ENCODE peak calls at places on chromosomes 4 and X, in seven cellular contexts. One of them, this sample, is unnamed.

GRCh38 chr4:173057442-173057841 is 111.2 kb upstream of the GALNT7 start:
- DNase-seq in A549: no peak
- DNase-seq in fibroblast of lung: no peak
- DNase-seq in choroid plexus epithelial cell: no peak
- DNase-seq in dorsolateral prefrontal cortex: no peak
- DNase-seq in lower lobe of right lung: no peak
- DNase-seq in brain microvascular endothelial cell: no peak
- DNase-seq in this sample: no peak

GRCh38 chrX:10633722-10634121 is 13.3 kb upstream of the MID1 start:
- DNase-seq in A549: peak; percentile 90
- DNase-seq in fibroblast of lung: peak; percentile 88
- DNase-seq in choroid plexus epithelial cell: peak; percentile 89
- DNase-seq in dorsolateral prefrontal cortex: no peak
- DNase-seq in lower lobe of right lung: no peak
- DNase-seq in brain microvascular endothelial cell: peak; percentile 88
- DNase-seq in this sample: no peak

GRCh38 chr4:76562161-76562560 is 127.1 kb downstream of the SHROOM3 start:
- DNase-seq in A549: no peak
- DNase-seq in fibroblast of lung: peak; percentile 77
- DNase-seq in choroid plexus epithelial cell: peak; percentile 91
- DNase-seq in dorsolateral prefrontal cortex: no peak
- DNase-seq in lower lobe of right lung: no peak
- DNase-seq in brain microvascular endothelial cell: peak; percentile 68
- DNase-seq in this sample: no peak

GRCh38 chr4:177308125-177308524 is 1.5 kb upstream of the NEIL3 start:
- DNase-seq in A549: peak; percentile 81
- DNase-seq in fibroblast of lung: peak; percentile 94
- DNase-seq in choroid plexus epithelial cell: peak; percentile 41
- DNase-seq in dorsolateral prefrontal cortex: no peak
- DNase-seq in lower lobe of right lung: no peak
- DNase-seq in brain microvascular endothelial cell: peak; percentile 12
- DNase-seq in this sample: no peak

GRCh38 chr4:119286377-119287002 is 35.4 kb downstream of the FABP2 start:
- DNase-seq in A549: peak; percentile 64
- DNase-seq in fibroblast of lung: peak; percentile 89
- DNase-seq in choroid plexus epithelial cell: peak; percentile 93
- DNase-seq in dorsolateral prefrontal cortex: no peak
- DNase-seq in lower lobe of right lung: no peak
- DNase-seq in brain microvascular endothelial cell: peak; percentile 50
- DNase-seq in this sample: peak; percentile 50

GRCh38 chr4:108292229-108292628 is 123.5 kb upstream of the LEF1 start:
- DNase-seq in A549: no peak
- DNase-seq in fibroblast of lung: no peak
- DNase-seq in choroid plexus epithelial cell: no peak
- DNase-seq in dorsolateral prefrontal cortex: no peak
- DNase-seq in lower lobe of right lung: no peak
- DNase-seq in brain microvascular endothelial cell: no peak
- DNase-seq in this sample: no peak

GRCh38 chrX:22097295-22097694 is 65.2 kb downstream of the PHEX start:
- DNase-seq in A549: peak; percentile 71
- DNase-seq in fibroblast of lung: peak; percentile 91
- DNase-seq in choroid plexus epithelial cell: peak; percentile 68
- DNase-seq in dorsolateral prefrontal cortex: no peak
- DNase-seq in lower lobe of right lung: no peak
- DNase-seq in brain microvascular endothelial cell: no peak
- DNase-seq in this sample: no peak

GRCh38 chrX:118593407-118593806 is 97.8 kb downstream of the DOCK11 start:
- DNase-seq in A549: no peak
- DNase-seq in fibroblast of lung: no peak
- DNase-seq in choroid plexus epithelial cell: no peak
- DNase-seq in dorsolateral prefrontal cortex: no peak
- DNase-seq in lower lobe of right lung: no peak
- DNase-seq in brain microvascular endothelial cell: no peak
- DNase-seq in this sample: no peak

GRCh38 chr4:110371016-110371795 is 104.7 kb upstream of the ENPEP start:
- DNase-seq in A549: no peak
- DNase-seq in fibroblast of lung: no peak
- DNase-seq in choroid plexus epithelial cell: peak; percentile 35
- DNase-seq in dorsolateral prefrontal cortex: no peak
- DNase-seq in lower lobe of right lung: no peak
- DNase-seq in brain microvascular endothelial cell: no peak
- DNase-seq in this sample: no peak

GRCh38 chr4:14967982-14968381 is 34.3 kb upstream of the CPEB2 start:
- DNase-seq in A549: no peak
- DNase-seq in fibroblast of lung: peak; percentile 35
- DNase-seq in choroid plexus epithelial cell: no peak
- DNase-seq in dorsolateral prefrontal cortex: no peak
- DNase-seq in lower lobe of right lung: no peak
- DNase-seq in brain microvascular endothelial cell: no peak
- DNase-seq in this sample: no peak

GRCh38 chr4:150976478-150977118 is 38.5 kb downstream of the LRBA start:
- DNase-seq in A549: peak; percentile 12
- DNase-seq in fibroblast of lung: no peak
- DNase-seq in choroid plexus epithelial cell: no peak
- DNase-seq in dorsolateral prefrontal cortex: no peak
- DNase-seq in lower lobe of right lung: no peak
- DNase-seq in brain microvascular endothelial cell: no peak
- DNase-seq in this sample: no peak

GRCh38 chr4:10971800-10972398 is 287.3 kb upstream of the CLNK start:
- DNase-seq in A549: no peak
- DNase-seq in fibroblast of lung: no peak
- DNase-seq in choroid plexus epithelial cell: no peak
- DNase-seq in dorsolateral prefrontal cortex: no peak
- DNase-seq in lower lobe of right lung: no peak
- DNase-seq in brain microvascular endothelial cell: no peak
- DNase-seq in this sample: no peak

GRCh38 chrX:20029728-20030127 is 38.9 kb upstream of the BCLAF3 start:
- DNase-seq in A549: peak; percentile 22
- DNase-seq in fibroblast of lung: no peak
- DNase-seq in choroid plexus epithelial cell: no peak
- DNase-seq in dorsolateral prefrontal cortex: no peak
- DNase-seq in lower lobe of right lung: no peak
- DNase-seq in brain microvascular endothelial cell: no peak
- DNase-seq in this sample: no peak

GRCh38 chrX:45344597-45344996 is 143.9 kb upstream of the DIPK2B start:
- DNase-seq in A549: no peak
- DNase-seq in fibroblast of lung: peak; percentile 75
- DNase-seq in choroid plexus epithelial cell: peak; percentile 18
- DNase-seq in dorsolateral prefrontal cortex: no peak
- DNase-seq in lower lobe of right lung: no peak
- DNase-seq in brain microvascular endothelial cell: no peak
- DNase-seq in this sample: peak; percentile 50

GRCh38 chrX:153885968-153886903 is at the start of gene L1CAM:
- DNase-seq in A549: no peak
- DNase-seq in fibroblast of lung: no peak
- DNase-seq in choroid plexus epithelial cell: no peak
- DNase-seq in dorsolateral prefrontal cortex: no peak
- DNase-seq in lower lobe of right lung: no peak
- DNase-seq in brain microvascular endothelial cell: no peak
- DNase-seq in this sample: no peak

GRCh38 chrX:13511557-13512330 is 57.7 kb upstream of the EGFL6 start:
- DNase-seq in A549: no peak
- DNase-seq in fibroblast of lung: peak; percentile 9
- DNase-seq in choroid plexus epithelial cell: peak; percentile 43
- DNase-seq in dorsolateral prefrontal cortex: no peak
- DNase-seq in lower lobe of right lung: no peak
- DNase-seq in brain microvascular endothelial cell: no peak
- DNase-seq in this sample: no peak

GRCh38 chr4:82138376-82138775 is 235.4 kb downstream of the HNRNPD start:
- DNase-seq in A549: peak; percentile 5
- DNase-seq in fibroblast of lung: no peak
- DNase-seq in choroid plexus epithelial cell: no peak
- DNase-seq in dorsolateral prefrontal cortex: no peak
- DNase-seq in lower lobe of right lung: no peak
- DNase-seq in brain microvascular endothelial cell: no peak
- DNase-seq in this sample: no peak

GRCh38 chrX:134737061-134737460 is 78.8 kb upstream of the PLAC1 start:
- DNase-seq in A549: no peak
- DNase-seq in fibroblast of lung: peak; percentile 72
- DNase-seq in choroid plexus epithelial cell: no peak
- DNase-seq in dorsolateral prefrontal cortex: no peak
- DNase-seq in lower lobe of right lung: no peak
- DNase-seq in brain microvascular endothelial cell: no peak
- DNase-seq in this sample: no peak

GRCh38 chrX:99051639-99052038 is 1358.4 kb downstream of the PCDH19 start:
- DNase-seq in A549: no peak
- DNase-seq in fibroblast of lung: no peak
- DNase-seq in choroid plexus epithelial cell: no peak
- DNase-seq in dorsolateral prefrontal cortex: no peak
- DNase-seq in lower lobe of right lung: no peak
- DNase-seq in brain microvascular endothelial cell: no peak
- DNase-seq in this sample: no peak

GRCh38 chr4:121071640-121072037 is 696 bp downstream of the NDNF start:
- DNase-seq in A549: no peak
- DNase-seq in fibroblast of lung: no peak
- DNase-seq in choroid plexus epithelial cell: no peak
- DNase-seq in dorsolateral prefrontal cortex: no peak
- DNase-seq in lower lobe of right lung: no peak
- DNase-seq in brain microvascular endothelial cell: no peak
- DNase-seq in this sample: no peak

GRCh38 chrX:22690116-22690515 is 309.6 kb upstream of the DDX53 start:
- DNase-seq in A549: no peak
- DNase-seq in fibroblast of lung: peak; percentile 80
- DNase-seq in choroid plexus epithelial cell: no peak
- DNase-seq in dorsolateral prefrontal cortex: no peak
- DNase-seq in lower lobe of right lung: no peak
- DNase-seq in brain microvascular endothelial cell: no peak
- DNase-seq in this sample: no peak

GRCh38 chr4:153432971-153433752 is 33.0 kb upstream of the TMEM131L start:
- DNase-seq in A549: peak; percentile 43
- DNase-seq in fibroblast of lung: peak; percentile 77
- DNase-seq in choroid plexus epithelial cell: peak; percentile 95
- DNase-seq in dorsolateral prefrontal cortex: no peak
- DNase-seq in lower lobe of right lung: peak; percentile 62
- DNase-seq in brain microvascular endothelial cell: peak; percentile 78
- DNase-seq in this sample: no peak

GRCh38 chrX:281166-281999 is at the start of gene PLCXD1:
- DNase-seq in A549: peak; percentile 96
- DNase-seq in fibroblast of lung: peak; percentile 66
- DNase-seq in choroid plexus epithelial cell: peak; percentile 69
- DNase-seq in dorsolateral prefrontal cortex: no peak
- DNase-seq in lower lobe of right lung: peak; percentile 49
- DNase-seq in brain microvascular endothelial cell: no peak
- DNase-seq in this sample: no peak

DNA sequence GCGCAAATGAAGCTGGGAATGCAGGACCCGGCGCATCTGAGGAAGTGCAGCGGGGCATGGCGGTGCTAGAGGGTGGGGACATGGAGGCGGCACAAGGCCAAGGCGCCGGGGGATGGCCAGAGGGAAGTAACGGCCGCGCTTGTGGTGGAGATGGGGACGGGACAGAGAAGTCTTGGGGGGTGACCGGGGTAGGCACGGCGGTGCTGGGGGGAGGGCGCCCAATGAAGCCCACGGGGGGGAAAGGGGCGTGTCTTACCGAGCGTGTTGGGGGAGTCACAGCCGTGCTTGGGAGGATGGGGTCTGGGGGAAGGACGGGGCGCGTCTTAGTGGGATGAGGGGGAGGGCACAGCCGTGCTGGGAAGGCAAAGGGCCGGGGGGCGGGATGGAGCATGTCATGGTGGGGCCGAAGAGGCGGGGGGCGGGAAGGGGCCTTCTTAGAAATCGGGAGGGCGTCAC is 984 bp downstream of the ARSD start:
- DNase-seq in A549: no peak
- DNase-seq in fibroblast of lung: no peak
- DNase-seq in choroid plexus epithelial cell: no peak
- DNase-seq in dorsolateral prefrontal cortex: no peak
- DNase-seq in lower lobe of right lung: peak; percentile 77
- DNase-seq in brain microvascular endothelial cell: peak; percentile 11
- DNase-seq in this sample: no peak
- H3K4me3 ChIP-seq in A549: peak overlapping the region; percentile 94
- H3K4me3 ChIP-seq in fibroblast of lung: peak overlapping the region; percentile 28
- H3K4me3 ChIP-seq in choroid plexus epithelial cell: peak overlapping the region; percentile 71
- H3K4me3 ChIP-seq in dorsolateral prefrontal cortex: peak overlapping the region; percentile 68
- H3K4me3 ChIP-seq in lower lobe of right lung: peak overlapping the region; percentile 55
- H3K4me3 ChIP-seq in brain microvascular endothelial cell: peak overlapping the region; percentile 71
- H3K4me3 ChIP-seq in this sample: peak overlapping the region; percentile 62

GRCh38 chr4:113901994-113902787 is 77.3 kb downstream of the ARSJ start:
- DNase-seq in A549: no peak
- DNase-seq in fibroblast of lung: no peak
- DNase-seq in choroid plexus epithelial cell: no peak
- DNase-seq in dorsolateral prefrontal cortex: no peak
- DNase-seq in lower lobe of right lung: peak; percentile 65
- DNase-seq in brain microvascular endothelial cell: no peak
- DNase-seq in this sample: no peak
- TF ChIP-seq CTCF in A549: no peak
- TF ChIP-seq CTCF in fibroblast of lung: no peak
- TF ChIP-seq CTCF in choroid plexus epithelial cell: no peak
- TF ChIP-seq CTCF in dorsolateral prefrontal cortex: no peak
- TF ChIP-seq CTCF in lower lobe of right lung: peak; percentile 46
- TF ChIP-seq CTCF in brain microvascular endothelial cell: no peak
- TF ChIP-seq CTCF in this sample: no peak

GRCh38 chr4:112637552-112637866 is 566 bp downstream of the LARP7 start:
- DNase-seq in A549: no peak
- DNase-seq in fibroblast of lung: no peak
- DNase-seq in choroid plexus epithelial cell: no peak
- DNase-seq in dorsolateral prefrontal cortex: no peak
- DNase-seq in lower lobe of right lung: no peak
- DNase-seq in brain microvascular endothelial cell: no peak
- DNase-seq in this sample: no peak

GRCh38 chr4:112636688-112637551 is at the start of the genes LARP7 and ZGRF1:
- DNase-seq in A549: peak; percentile 98
- DNase-seq in fibroblast of lung: peak; percentile 100
- DNase-seq in choroid plexus epithelial cell: peak; percentile 100
- DNase-seq in dorsolateral prefrontal cortex: peak; percentile 93
- DNase-seq in lower lobe of right lung: peak; percentile 99
- DNase-seq in brain microvascular endothelial cell: peak; percentile 99
- DNase-seq in this sample: peak; percentile 92

DNA sequence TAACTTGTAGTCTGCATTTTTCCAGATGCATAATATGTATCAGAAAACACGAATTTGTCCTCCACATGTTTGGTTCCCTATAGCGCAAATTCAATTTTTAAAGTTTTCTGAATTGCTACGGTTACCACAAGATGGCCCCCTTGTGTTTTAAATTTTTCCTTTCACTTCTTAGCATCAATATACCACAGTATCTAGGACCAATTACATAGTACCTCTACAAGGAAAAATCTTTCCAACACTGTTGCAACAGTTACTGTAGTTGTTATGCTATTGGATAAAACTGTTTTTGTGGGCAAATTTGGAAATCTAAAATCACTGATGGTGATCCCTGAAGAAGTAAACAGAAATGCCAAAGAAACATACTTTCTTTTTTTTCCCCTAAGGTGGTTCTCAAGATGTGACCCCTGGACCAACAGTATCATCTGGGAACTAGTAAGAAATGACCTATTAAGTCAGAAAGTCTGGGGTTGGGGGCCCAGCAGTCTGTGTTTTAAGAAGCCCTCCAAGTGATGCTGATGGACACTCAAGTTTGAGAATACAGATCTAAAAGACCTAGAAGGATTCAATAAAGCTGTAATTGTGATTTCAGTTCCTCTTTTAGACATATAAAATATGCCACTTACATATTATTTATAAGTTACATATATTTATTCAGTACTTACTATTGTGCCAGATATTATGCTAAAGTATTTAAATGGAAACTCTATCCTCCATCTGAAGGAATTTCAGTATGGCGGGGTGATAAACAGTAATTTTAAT is 3.1 kb downstream of the ZGRF1 start:
- DNase-seq in A549: peak; percentile 11
- DNase-seq in fibroblast of lung: peak; percentile 71
- DNase-seq in choroid plexus epithelial cell: peak; percentile 70
- DNase-seq in dorsolateral prefrontal cortex: no peak
- DNase-seq in lower lobe of right lung: no peak
- DNase-seq in brain microvascular endothelial cell: no peak
- DNase-seq in this sample: no peak
- H3K4me3 ChIP-seq in A549: no peak overlapping the region
- H3K4me3 ChIP-seq in fibroblast of lung: peak overlapping the region; percentile 30
- H3K4me3 ChIP-seq in choroid plexus epithelial cell: no peak overlapping the region
- H3K4me3 ChIP-seq in dorsolateral prefrontal cortex: no peak overlapping the region
- H3K4me3 ChIP-seq in lower lobe of right lung: no peak overlapping the region
- H3K4me3 ChIP-seq in brain microvascular endothelial cell: no peak overlapping the region
- H3K4me3 ChIP-seq in this sample: no peak overlapping the region

GRCh38 chr4:40228497-40229365 is 31.9 kb downstream of the RHOH start:
- DNase-seq in A549: peak; percentile 38
- DNase-seq in fibroblast of lung: no peak
- DNase-seq in choroid plexus epithelial cell: peak; percentile 40
- DNase-seq in dorsolateral prefrontal cortex: no peak
- DNase-seq in lower lobe of right lung: no peak
- DNase-seq in brain microvascular endothelial cell: no peak
- DNase-seq in this sample: no peak
- TF ChIP-seq CTCF in A549: peak; percentile 19
- TF ChIP-seq CTCF in fibroblast of lung: peak; percentile 29
- TF ChIP-seq CTCF in choroid plexus epithelial cell: peak; percentile 64
- TF ChIP-seq CTCF in dorsolateral prefrontal cortex: no peak
- TF ChIP-seq CTCF in lower lobe of right lung: peak; percentile 25
- TF ChIP-seq CTCF in brain microvascular endothelial cell: peak; percentile 66
- TF ChIP-seq CTCF in this sample: peak; percentile 27

This sample was measured in AG04449.